ENCODE peak calls at places on chromosome 16, in seven cellular contexts. W is activated naive CD8-positive, alpha-beta T cell treated with anti-CD3 and anti-CD28 coated beads, Interleukin-2, amount 10 ng/mL, durations not matched to agents 7 days and 5 days; Z is WTC11; L is glutamatergic neuron; C is naive thymus-derived CD8-positive, alpha-beta T cell; Y is NCI-H1092 treated with DMSO at 0.1 percent for 48 hours; R is GM13976. K is an unnamed sample.

GRCh38 chr16:3646348-3646920 is 8.1 kb upstream of the DNASE1 start:
- DNase-seq in W (no peak), Z (no peak), L (no peak), C (no peak), Y (peak), R (no peak), K (no peak)

GRCh38 chr16:31476305-31477219 is 4.6 kb downstream of the TGFB1I1 start:
- DNase-seq in W (peak), Z (peak), L (peak), C (peak), Y (no peak), R (peak), K (peak)

GRCh38 chr16:65663774-65664173 is 541.9 kb upstream of the CDH11 start:
- DNase-seq in W (no peak), Z (no peak), L (no peak), C (no peak), Y (no peak), R (no peak), K (no peak)

GRCh38 chr16:14483819-14484385 is 146.2 kb downstream of the PARN start:
- DNase-seq in W (no peak), Z (no peak), L (no peak), C (no peak), Y (no peak), R (no peak), K (no peak)

GRCh38 chr16:88366704-88367047 is 16.1 kb upstream of the ZNF469 start:
- DNase-seq in W (no peak), Z (no peak), L (no peak), C (no peak), Y (no peak), R (no peak), K (no peak)

GRCh38 chr16:28596840-28597691 is at the start of gene SULT1A2:
- DNase-seq in W (no peak), Z (peak), L (no peak), C (no peak), Y (no peak), R (no peak), K (no peak)

GRCh38 chr16:87702325-87702811 is 63.4 kb downstream of the KLHDC4 start:
- DNase-seq in W (peak), Z (peak), L (peak), C (peak), Y (no peak), R (peak), K (peak)

GRCh38 chr16:85992779-85993178 is 93.8 kb downstream of the IRF8 start:
- DNase-seq in W (no peak), Z (no peak), L (no peak), C (no peak), Y (no peak), R (no peak), K (no peak)

GRCh38 chr16:57559075-57559790 is 16.8 kb downstream of the ADGRG5 start:
- DNase-seq in W (no peak), Z (no peak), L (no peak), C (no peak), Y (no peak), R (no peak), K (no peak)

GRCh38 chr16:89384282-89384681 is 106.1 kb downstream of the ANKRD11 start:
- DNase-seq in W (no peak), Z (no peak), L (no peak), C (no peak), Y (no peak), R (no peak), K (no peak)

GRCh38 chr16:23182206-23182674 is 305 bp upstream of the SCNN1G start:
- DNase-seq in W (peak), Z (peak), L (peak), C (peak), Y (peak), R (peak), K (peak)

GRCh38 chr16:84610385-84610784 is 7.5 kb downstream of the COTL1 start:
- DNase-seq in W (no peak), Z (no peak), L (no peak), C (no peak), Y (no peak), R (no peak), K (no peak)

GRCh38 chr16:64590516-64590915 is 531.3 kb downstream of the CDH11 start:
- DNase-seq in W (no peak), Z (no peak), L (no peak), C (no peak), Y (no peak), R (no peak), K (no peak)

GRCh38 chr16:4664538-4665418 is 28.6 kb upstream of the NUDT16L1 start:
- DNase-seq in W (peak), Z (no peak), L (no peak), C (peak), Y (no peak), R (peak), K (peak)

GRCh38 chr16:87526238-87526947 is 33.6 kb upstream of the ZCCHC14 start:
- DNase-seq in W (no peak), Z (no peak), L (no peak), C (no peak), Y (no peak), R (no peak), K (no peak)

GRCh38 chr16:61829631-61830030 is 206.6 kb downstream of the CDH8 start:
- DNase-seq in W (no peak), Z (no peak), L (no peak), C (no peak), Y (no peak), R (no peak), K (no peak)

GRCh38 chr16:54286330-54287017 is at the start of gene IRX3:
- DNase-seq in W (peak), Z (peak), L (peak), C (no peak), Y (peak), R (peak), K (no peak)

GRCh38 chr16:21639493-21639892 is 12.9 kb downstream of the IGSF6 start:
- DNase-seq in W (no peak), Z (no peak), L (no peak), C (no peak), Y (no peak), R (no peak), K (no peak)

GRCh38 chr16:2474877-2475412 is at the start of gene TBC1D24:
- DNase-seq in W (peak), Z (peak), L (peak), C (peak), Y (peak), R (peak), K (peak)

GRCh38 chr16:85989376-85989775 is 90.4 kb downstream of the IRF8 start:
- DNase-seq in W (no peak), Z (no peak), L (no peak), C (no peak), Y (no peak), R (no peak), K (no peak)

GRCh38 chr16:67847064-67847861 is at the start of gene CENPT:
- DNase-seq in W (no peak), Z (no peak), L (peak), C (no peak), Y (no peak), R (peak), K (no peak)

GRCh38 chr16:4314532-4315184 is 1.2 kb upstream of the GLIS2 start:
- DNase-seq in W (peak), Z (no peak), L (no peak), C (no peak), Y (peak), R (no peak), K (no peak)

K was measured in CD4-positive, alpha-beta T cell.